ENCODE peak calls at places on chromosomes 1 and 21, in four cellular contexts. M is osteocyte, D is endothelial cell, E is SK-N-SH. T is an unnamed sample.

GRCh38 chr1:25063591-25064416 is 133.7 kb upstream of the RUNX3 start:
- DNase-seq in M (no peak), D (no peak), E (no peak), T (no peak)

GRCh38 chr1:2341706-2342383 is 49.5 kb downstream of the MORN1 start:
- DNase-seq in M (no peak), D (no peak), E (no peak), T (no peak)

GRCh38 chr1:8816306-8816705 is 1.1 kb downstream of the RERE start:
- DNase-seq in M (no peak), D (no peak), E (no peak), T (no peak)

GRCh38 chr1:213560226-213560625 is 427.5 kb upstream of the PROX1 start:
- DNase-seq in M (no peak), D (no peak), E (no peak), T (no peak)

GRCh38 chr1:216175714-216176113 is 247.5 kb downstream of the USH2A start:
- DNase-seq in M (no peak), D (no peak), E (no peak), T (no peak)

GRCh38 chr1:159214149-159214760 is 9.6 kb downstream of the ACKR1 start:
- DNase-seq in M (no peak), D (peak), E (peak), T (no peak)

GRCh38 chr1:111334169-111334568 is 43.5 kb downstream of the CHIA start:
- DNase-seq in M (no peak), D (no peak), E (peak), T (peak)

GRCh38 chr1:30377230-30378022 is 346.0 kb downstream of the MATN1 start:
- DNase-seq in M (peak), D (no peak), E (no peak), T (no peak)

GRCh38 chr1:231663211-231663792 is 36.7 kb downstream of the DISC1 start:
- DNase-seq in M (no peak), D (no peak), E (no peak), T (no peak)

GRCh38 chr1:44784094-44785026 is 3.6 kb downstream of the BEST4 start:
- DNase-seq in M (no peak), D (no peak), E (peak), T (no peak)

GRCh38 chr1:224929335-224930237 is at the start of gene DNAH14:
- DNase-seq in M (peak), D (peak), E (peak), T (peak)

GRCh38 chr1:101235696-101236545 is 898 bp upstream of the S1PR1 start:
- DNase-seq in M (no peak), D (peak), E (peak), T (peak)

GRCh38 chr1:160166459-160166858 is 15.1 kb downstream of the ATP1A4 start:
- DNase-seq in M (no peak), D (no peak), E (no peak), T (no peak)

GRCh38 chr1:217253985-217254384 is 376.9 kb downstream of the GPATCH2 start:
- DNase-seq in M (no peak), D (no peak), E (no peak), T (no peak)

GRCh38 chr21:17784604-17785402 is 34.4 kb downstream of the C21orf91 start:
- DNase-seq in M (no peak), D (no peak), E (no peak), T (no peak)

GRCh38 chr1:31939484-31940329 is 1.5 kb upstream of the PTP4A2 start:
- DNase-seq in M (no peak), D (peak), E (peak), T (no peak)

GRCh38 chr1:157167437-157167836 is 29.2 kb upstream of the ETV3 start:
- DNase-seq in M (no peak), D (no peak), E (no peak), T (no peak)

GRCh38 chr1:26584022-26584485 is 54.5 kb downstream of the RPS6KA1 start:
- DNase-seq in M (no peak), D (no peak), E (peak), T (no peak)
- TF ChIP-seq CTCF in M (no peak), D (no peak), E (no peak), T (no peak)

DNA sequence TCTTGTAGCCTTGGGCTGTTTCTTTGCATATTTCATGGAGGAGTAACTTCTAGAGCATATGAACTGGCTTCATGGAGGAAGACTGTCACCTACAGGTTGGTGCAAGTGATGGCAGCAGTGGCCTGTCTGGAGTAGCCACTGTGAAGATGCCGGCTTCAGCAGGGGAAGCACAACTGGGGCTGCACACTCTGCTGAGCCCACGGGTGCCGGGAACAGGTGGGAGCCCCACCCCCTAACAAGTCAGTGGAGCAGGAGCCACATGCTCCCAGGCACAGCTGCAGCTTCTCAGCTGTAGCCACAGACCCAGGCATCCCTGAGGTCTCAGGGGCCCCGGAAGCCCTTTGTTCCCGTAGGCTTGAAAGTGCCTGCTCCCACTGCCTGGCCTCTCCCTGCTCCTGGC is 43.2 kb upstream of the C1orf185 start:
- DNase-seq in M (no peak), D (no peak), E (no peak), T (no peak)
- TF ChIP-seq CTCF in M (peak), D (no peak), E (peak), T (no peak)

GRCh38 chr1:243547906-243548305 is 292.1 kb downstream of the SDCCAG8 start:
- DNase-seq in M (no peak), D (no peak), E (no peak), T (no peak)
- TF ChIP-seq CTCF in M (no peak), D (no peak), E (no peak), T (no peak)

GRCh38 chr1:41762251-41762650 is 156.5 kb downstream of the HIVEP3 start:
- DNase-seq in M (no peak), D (no peak), E (no peak), T (no peak)
- TF ChIP-seq CTCF in M (no peak), D (no peak), E (no peak), T (no peak)

DNA sequence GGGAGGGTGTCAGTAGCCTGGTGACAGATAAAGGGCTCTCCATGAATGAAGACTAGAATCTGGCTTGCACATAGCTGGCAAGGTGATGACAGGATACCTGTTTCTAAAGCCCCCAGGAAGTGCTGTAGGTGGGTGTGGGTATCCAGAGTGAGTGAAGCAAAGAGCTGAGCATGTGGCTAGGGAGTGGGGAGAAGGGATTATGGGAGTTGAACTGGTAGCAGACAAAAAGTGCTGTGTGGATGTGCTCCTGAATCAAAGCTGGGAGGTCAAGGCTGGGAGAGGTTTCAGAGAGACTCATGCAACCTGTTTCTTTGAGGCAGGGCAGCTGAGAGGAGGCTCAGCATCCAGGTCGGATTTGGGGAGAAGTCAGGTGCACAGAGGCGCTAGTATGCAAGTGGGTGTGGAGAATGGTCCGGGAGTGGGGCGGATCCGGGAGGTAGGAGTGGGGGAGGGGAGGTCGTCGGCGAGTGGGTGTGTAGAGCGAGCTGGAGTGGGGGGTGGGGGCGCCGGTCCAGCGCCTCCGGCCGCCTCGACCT is 600 bp downstream of the ASTN1 start:
- DNase-seq in M (no peak), D (no peak), E (no peak), T (peak)
- TF ChIP-seq CTCF in M (no peak), D (no peak), E (no peak), T (no peak)

GRCh38 chr1:80349218-80349617 is 1342.7 kb upstream of the ADGRL4 start:
- DNase-seq in M (no peak), D (no peak), E (no peak), T (no peak)
- TF ChIP-seq CTCF in M (no peak), D (no peak), E (no peak), T (no peak)

GRCh38 chr1:109396971-109397370 is 747 bp downstream of the SORT1 start:
- DNase-seq in M (no peak), D (peak), E (no peak), T (no peak)

GRCh38 chr1:109399326-109399957 is 1.7 kb upstream of the SORT1 start:
- DNase-seq in M (no peak), D (peak), E (peak), T (no peak)

GRCh38 chr1:109398343-109399225 is 866 bp upstream of the SORT1 start:
- DNase-seq in M (no peak), D (no peak), E (no peak), T (no peak)

GRCh38 chr1:109396513-109396839 is 1.2 kb downstream of the SORT1 start:
- DNase-seq in M (no peak), D (no peak), E (no peak), T (no peak)

GRCh38 chr1:109397451-109398342 is at the start of gene SORT1:
- DNase-seq in M (peak), D (peak), E (peak), T (peak)
- TF ChIP-seq CTCF in M (no peak), D (peak), E (no peak), T (no peak)

GRCh38 chr1:36516372-36517018 is 33.8 kb upstream of the CSF3R start:
- DNase-seq in M (no peak), D (peak), E (peak), T (peak)
- TF ChIP-seq CTCF in M (peak), D (peak), E (peak), T (peak)

T was measured in left ventricle myocardium inferior.